ENCODE peak calls at places on chromosomes 13 and 19, in seven cellular contexts. One of them, this sample, is unnamed. For H3K4me1, the result is how much of the 10 kb centered on the place peaks cover.

GRCh38 chr19:36685835-36686234 is 1.6 kb upstream of the ZNF567 start:
- DNase-seq in neuronal stem cell: no peak
- DNase-seq in IMR-90: no peak
- DNase-seq in H1: no peak
- DNase-seq in trophoblast cell: no peak
- DNase-seq in mesendoderm: no peak
- DNase-seq in mesenchymal stem cell: no peak
- DNase-seq in this sample: no peak

GRCh38 chr13:113792821-113793717 is 34.0 kb downstream of the TMEM255B start:
- DNase-seq in neuronal stem cell: no peak
- DNase-seq in IMR-90: no peak
- DNase-seq in H1: no peak
- DNase-seq in trophoblast cell: no peak
- DNase-seq in mesendoderm: no peak
- DNase-seq in mesenchymal stem cell: no peak
- DNase-seq in this sample: no peak

GRCh38 chr19:13637664-13638063 is 126.7 kb upstream of the MRI1 start:
- DNase-seq in neuronal stem cell: no peak
- DNase-seq in IMR-90: peak
- DNase-seq in H1: no peak
- DNase-seq in trophoblast cell: no peak
- DNase-seq in mesendoderm: no peak
- DNase-seq in mesenchymal stem cell: no peak
- DNase-seq in this sample: no peak

GRCh38 chr13:74250738-74251190 is 116.6 kb upstream of the KLF12 start:
- DNase-seq in neuronal stem cell: no peak
- DNase-seq in IMR-90: peak
- DNase-seq in H1: no peak
- DNase-seq in trophoblast cell: no peak
- DNase-seq in mesendoderm: no peak
- DNase-seq in mesenchymal stem cell: peak
- DNase-seq in this sample: no peak

GRCh38 chr19:1864480-1865171 is 1.2 kb upstream of the KLF16 start:
- DNase-seq in neuronal stem cell: peak
- DNase-seq in IMR-90: peak
- DNase-seq in H1: no peak
- DNase-seq in trophoblast cell: peak
- DNase-seq in mesendoderm: peak
- DNase-seq in mesenchymal stem cell: peak
- DNase-seq in this sample: peak

GRCh38 chr19:10116085-10116865 is 3.4 kb downstream of the EIF3G start:
- DNase-seq in neuronal stem cell: no peak
- DNase-seq in IMR-90: no peak
- DNase-seq in H1: no peak
- DNase-seq in trophoblast cell: no peak
- DNase-seq in mesendoderm: peak
- DNase-seq in mesenchymal stem cell: no peak
- DNase-seq in this sample: no peak

GRCh38 chr19:38023245-38023644 is 116.2 kb downstream of the SIPA1L3 start:
- DNase-seq in neuronal stem cell: no peak
- DNase-seq in IMR-90: peak
- DNase-seq in H1: no peak
- DNase-seq in trophoblast cell: no peak
- DNase-seq in mesendoderm: no peak
- DNase-seq in mesenchymal stem cell: peak
- DNase-seq in this sample: no peak

GRCh38 chr19:14407889-14408640 is 11.1 kb downstream of the DDX39A start:
- DNase-seq in neuronal stem cell: no peak
- DNase-seq in IMR-90: no peak
- DNase-seq in H1: no peak
- DNase-seq in trophoblast cell: no peak
- DNase-seq in mesendoderm: no peak
- DNase-seq in mesenchymal stem cell: no peak
- DNase-seq in this sample: no peak

GRCh38 chr13:80235131-80235530 is 105.8 kb downstream of the SPRY2 start:
- DNase-seq in neuronal stem cell: no peak
- DNase-seq in IMR-90: no peak
- DNase-seq in H1: no peak
- DNase-seq in trophoblast cell: no peak
- DNase-seq in mesendoderm: no peak
- DNase-seq in mesenchymal stem cell: peak
- DNase-seq in this sample: no peak

GRCh38 chr13:37429976-37430375 is 168.6 kb downstream of the POSTN start:
- DNase-seq in neuronal stem cell: no peak
- DNase-seq in IMR-90: peak
- DNase-seq in H1: no peak
- DNase-seq in trophoblast cell: no peak
- DNase-seq in mesendoderm: no peak
- DNase-seq in mesenchymal stem cell: peak
- DNase-seq in this sample: no peak

GRCh38 chr13:42219870-42220269 is 52.1 kb upstream of the AKAP11 start:
- DNase-seq in neuronal stem cell: no peak
- DNase-seq in IMR-90: no peak
- DNase-seq in H1: no peak
- DNase-seq in trophoblast cell: no peak
- DNase-seq in mesendoderm: no peak
- DNase-seq in mesenchymal stem cell: no peak
- DNase-seq in this sample: no peak

GRCh38 chr13:46622013-46622917 is 69.3 kb downstream of the LRCH1 start:
- DNase-seq in neuronal stem cell: no peak
- DNase-seq in IMR-90: no peak
- DNase-seq in H1: no peak
- DNase-seq in trophoblast cell: no peak
- DNase-seq in mesendoderm: no peak
- DNase-seq in mesenchymal stem cell: no peak
- DNase-seq in this sample: no peak

GRCh38 chr13:98927954-98928927 is 49.6 kb downstream of the DOCK9 start:
- DNase-seq in neuronal stem cell: no peak
- DNase-seq in IMR-90: peak
- DNase-seq in H1: no peak
- DNase-seq in trophoblast cell: peak
- DNase-seq in mesendoderm: peak
- DNase-seq in mesenchymal stem cell: no peak
- DNase-seq in this sample: no peak

GRCh38 chr19:15701757-15702589 is 25.9 kb upstream of the OR10H2 start:
- DNase-seq in neuronal stem cell: no peak
- DNase-seq in IMR-90: no peak
- DNase-seq in H1: no peak
- DNase-seq in trophoblast cell: no peak
- DNase-seq in mesendoderm: no peak
- DNase-seq in mesenchymal stem cell: no peak
- DNase-seq in this sample: no peak

GRCh38 chr19:2770055-2771013 is 12.7 kb downstream of the SGTA start:
- DNase-seq in neuronal stem cell: no peak
- DNase-seq in IMR-90: peak
- DNase-seq in H1: no peak
- DNase-seq in trophoblast cell: no peak
- DNase-seq in mesendoderm: no peak
- DNase-seq in mesenchymal stem cell: no peak
- DNase-seq in this sample: no peak

GRCh38 chr13:47299316-47299715 is 402.5 kb upstream of the HTR2A start:
- DNase-seq in neuronal stem cell: no peak
- DNase-seq in IMR-90: peak
- DNase-seq in H1: no peak
- DNase-seq in trophoblast cell: no peak
- DNase-seq in mesendoderm: no peak
- DNase-seq in mesenchymal stem cell: peak
- DNase-seq in this sample: no peak

GRCh38 chr19:5578094-5578846 is 10.5 kb upstream of the TINCR start:
- DNase-seq in neuronal stem cell: peak
- DNase-seq in IMR-90: peak
- DNase-seq in H1: no peak
- DNase-seq in trophoblast cell: peak
- DNase-seq in mesendoderm: peak
- DNase-seq in mesenchymal stem cell: peak
- DNase-seq in this sample: peak

GRCh38 chr13:59914556-59914955 is 249.2 kb downstream of the DIAPH3 start:
- DNase-seq in neuronal stem cell: no peak
- DNase-seq in IMR-90: peak
- DNase-seq in H1: no peak
- DNase-seq in trophoblast cell: no peak
- DNase-seq in mesendoderm: no peak
- DNase-seq in mesenchymal stem cell: no peak
- DNase-seq in this sample: no peak

GRCh38 chr13:76293751-76294150 is 592.5 kb downstream of the KCTD12 start:
- DNase-seq in neuronal stem cell: no peak
- DNase-seq in IMR-90: no peak
- DNase-seq in H1: no peak
- DNase-seq in trophoblast cell: no peak
- DNase-seq in mesendoderm: no peak
- DNase-seq in mesenchymal stem cell: no peak
- DNase-seq in this sample: no peak
- H3K9ac ChIP-seq in neuronal stem cell: no peak
- H3K9ac ChIP-seq in IMR-90: no peak
- H3K9ac ChIP-seq in H1: no peak
- H3K9ac ChIP-seq in trophoblast cell: no peak
- H3K9ac ChIP-seq in mesendoderm: no peak
- H3K9ac ChIP-seq in mesenchymal stem cell: peak
- H3K9ac ChIP-seq in this sample: no peak

DNA sequence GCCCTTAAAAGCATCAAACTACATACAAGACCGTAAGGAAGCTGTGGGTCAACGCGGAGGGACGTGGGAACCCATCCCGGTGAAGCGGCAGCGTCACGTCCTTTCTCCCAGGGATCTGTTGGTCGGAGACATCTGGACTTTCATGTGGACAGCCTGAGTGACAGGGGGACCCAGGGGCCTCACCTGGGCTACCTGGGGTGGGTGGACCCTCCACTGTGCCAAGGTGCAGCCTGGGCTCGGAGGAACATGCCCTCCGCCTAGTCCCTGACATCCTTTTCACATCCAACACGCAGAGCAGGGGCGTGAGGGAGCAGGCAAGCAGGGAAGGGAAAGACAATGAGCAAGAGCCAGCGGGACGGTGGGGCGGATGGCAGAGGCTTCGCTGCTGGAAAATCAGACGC is 13.8 kb upstream of the GARIN5A start:
- DNase-seq in neuronal stem cell: no peak
- DNase-seq in IMR-90: no peak
- DNase-seq in H1: no peak
- DNase-seq in trophoblast cell: no peak
- DNase-seq in mesendoderm: no peak
- DNase-seq in mesenchymal stem cell: no peak
- DNase-seq in this sample: peak
- H3K4me1 ChIP-seq in neuronal stem cell: under half
- H3K4me1 ChIP-seq in IMR-90: under half
- H3K4me1 ChIP-seq in H1: under half
- H3K4me1 ChIP-seq in trophoblast cell: under half
- H3K4me1 ChIP-seq in mesendoderm: under half
- H3K4me1 ChIP-seq in mesenchymal stem cell: under half
- H3K4me1 ChIP-seq in this sample: under half

GRCh38 chr19:46755077-46755852 is 9.0 kb upstream of the STRN4 start:
- DNase-seq in neuronal stem cell: no peak
- DNase-seq in IMR-90: peak
- DNase-seq in H1: no peak
- DNase-seq in trophoblast cell: no peak
- DNase-seq in mesendoderm: no peak
- DNase-seq in mesenchymal stem cell: peak
- DNase-seq in this sample: no peak
- H2BK5ac ChIP-seq in neuronal stem cell: no peak
- H2BK5ac ChIP-seq in IMR-90: no peak
- H2BK5ac ChIP-seq in H1: no peak
- H2BK5ac ChIP-seq in trophoblast cell: no peak
- H2BK5ac ChIP-seq in mesendoderm: no peak
- H2BK5ac ChIP-seq in mesenchymal stem cell: no peak
- H2BK5ac ChIP-seq in this sample: no peak

DNA sequence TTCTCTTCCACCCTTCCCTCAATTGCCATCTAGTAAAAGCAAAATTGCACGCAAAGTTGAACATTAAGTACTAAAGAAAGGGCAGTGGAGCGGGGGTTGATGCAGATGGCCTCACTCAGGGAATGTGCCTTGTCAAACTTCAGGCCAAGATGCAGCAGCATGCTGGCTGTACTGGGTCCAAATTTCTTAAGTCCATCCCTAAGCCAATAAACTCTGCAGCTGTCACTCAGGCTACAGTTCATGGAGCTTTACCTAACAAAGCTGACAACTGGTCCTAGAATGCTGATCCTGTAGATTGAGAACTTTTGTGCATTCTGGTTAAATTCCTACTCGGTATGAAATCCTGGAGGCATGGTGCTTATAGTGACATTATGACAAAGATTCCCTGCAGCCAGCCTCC is 88.4 kb downstream of the FOXO1 start:
- DNase-seq in neuronal stem cell: no peak
- DNase-seq in IMR-90: no peak
- DNase-seq in H1: no peak
- DNase-seq in trophoblast cell: no peak
- DNase-seq in mesendoderm: no peak
- DNase-seq in mesenchymal stem cell: no peak
- DNase-seq in this sample: no peak
- H3K9ac ChIP-seq in neuronal stem cell: no peak
- H3K9ac ChIP-seq in IMR-90: no peak
- H3K9ac ChIP-seq in H1: no peak
- H3K9ac ChIP-seq in trophoblast cell: no peak
- H3K9ac ChIP-seq in mesendoderm: no peak
- H3K9ac ChIP-seq in mesenchymal stem cell: no peak
- H3K9ac ChIP-seq in this sample: no peak

This sample was measured in H9.